ENCODE peak calls at places on chromosome 2, in seven cellular contexts. A is NCI-H748 treated with DMSO at 0.1 percent for 48 hours, X is dermis blood vessel endothelial cell, K is NCI-H146, W is Calu3, J is neural crest cell, U is HuH-7.5. R is an unnamed sample.
A peak's percentile ranks its signal among the peaks of the same experiment; 100 is the strongest.

GRCh38 chr2:235492850-235493344 is 946 bp upstream of the AGAP1 start:
- DNase-seq in A (no peak), X (no peak), K (no peak), W (no peak), J (no peak), U (no peak), R (no peak)

GRCh38 chr2:185507703-185508102 is 230.9 kb upstream of the FSIP2 start:
- DNase-seq in A (no peak), X (no peak), K (no peak), W (no peak), J (peak; percentile 6), U (no peak), R (no peak)

GRCh38 chr2:236575501-236575900 is 5.9 kb downstream of the ACKR3 start:
- DNase-seq in A (no peak), X (no peak), K (no peak), W (no peak), J (no peak), U (no peak), R (no peak)

GRCh38 chr2:51633073-51633472 is 601.1 kb upstream of the NRXN1 start:
- DNase-seq in A (no peak), X (no peak), K (no peak), W (no peak), J (no peak), U (no peak), R (no peak)

GRCh38 chr2:96099861-96100798 is 16.2 kb downstream of the ADRA2B start:
- DNase-seq in A (no peak), X (peak; percentile 41), K (peak; percentile 27), W (no peak), J (no peak), U (no peak), R (no peak)

GRCh38 chr2:105744091-105744908 is 412 bp upstream of the NCK2 start:
- DNase-seq in A (peak; percentile 39), X (peak; percentile 68), K (peak; percentile 78), W (peak; percentile 72), J (peak; percentile 50), U (peak; percentile 77), R (peak; percentile 61)

GRCh38 chr2:60100034-60100433 is 453.4 kb downstream of the BCL11A start:
- DNase-seq in A (no peak), X (no peak), K (no peak), W (no peak), J (no peak), U (no peak), R (no peak)

GRCh38 chr2:205914198-205914597 is 171.8 kb downstream of the INO80D start:
- DNase-seq in A (no peak), X (no peak), K (no peak), W (no peak), J (no peak), U (no peak), R (no peak)

R was measured in right lobe of liver.